ENCODE peak calls at places on chromosomes 4 and X, in ten cellular contexts. X, S, F, I, O, J, E, A, D and T are unnamed samples.

GRCh38 chrX:129665916-129666644 is 11.3 kb upstream of the APLN start:
- DNase-seq in X (no peak), S (peak), F (no peak), I (no peak), O (no peak), J (peak), E (no peak), A (no peak), D (no peak), T (no peak)

GRCh38 chrX:139692908-139693307 is 15.1 kb downstream of the MCF2 start:
- DNase-seq in X (no peak), S (peak), F (no peak), I (no peak), O (no peak), J (peak), E (no peak), A (no peak), D (no peak), T (no peak)

GRCh38 chr4:70706516-70706915 is 15.2 kb upstream of the RUFY3 start:
- DNase-seq in X (no peak), S (no peak), F (no peak), I (no peak), O (no peak), J (peak), E (no peak), A (no peak), D (no peak), T (no peak)

GRCh38 chr4:27123050-27123768 is 262.6 kb downstream of the STIM2 start:
- DNase-seq in X (no peak), S (no peak), F (no peak), I (no peak), O (no peak), J (peak), E (no peak), A (no peak), D (peak), T (no peak)

GRCh38 chr4:133802741-133803140 is 398.8 kb downstream of the PABPC4L start:
- DNase-seq in X (no peak), S (peak), F (no peak), I (no peak), O (no peak), J (peak), E (no peak), A (no peak), D (no peak), T (no peak)

GRCh38 chrX:147912093-147912801 is 528 bp downstream of the FMR1 start:
- DNase-seq in X (peak), S (peak), F (peak), I (no peak), O (peak), J (peak), E (peak), A (peak), D (peak), T (peak)

GRCh38 chrX:96685205-96686099 is 810 bp downstream of the DIAPH2 start:
- DNase-seq in X (peak), S (peak), F (peak), I (peak), O (peak), J (peak), E (peak), A (peak), D (peak), T (peak)

GRCh38 chr4:67935888-67936287 is 27.4 kb downstream of the TMPRSS11A start:
- DNase-seq in X (no peak), S (no peak), F (no peak), I (no peak), O (no peak), J (no peak), E (no peak), A (no peak), D (no peak), T (no peak)

GRCh38 chr4:37628977-37629609 is 57.1 kb downstream of the RELL1 start:
- DNase-seq in X (peak), S (peak), F (no peak), I (no peak), O (no peak), J (peak), E (no peak), A (no peak), D (no peak), T (no peak)

GRCh38 chr4:123699823-123700822 is 303.5 kb downstream of the SPRY1 start:
- DNase-seq in X (no peak), S (peak), F (no peak), I (no peak), O (no peak), J (peak), E (no peak), A (no peak), D (peak), T (no peak)